ENCODE peak calls at places on chromosomes 7 and 10, in six cellular contexts. One of them, this sample, is unnamed.

GRCh38 chr7:137975223-137975622 is 26.7 kb downstream of the CREB3L2 start:
- DNase-seq in endothelial cell of umbilical vein: no peak
- DNase-seq in GM23338: no peak
- DNase-seq in GM12878: no peak
- DNase-seq in HepG2: no peak
- DNase-seq in HCT116: no peak
- DNase-seq in this sample: no peak

GRCh38 chr10:121627810-121628209 is 29.6 kb upstream of the FGFR2 start:
- DNase-seq in HCT116: no peak
- DNase-seq in GM23338: no peak
- DNase-seq in endothelial cell of umbilical vein: no peak
- DNase-seq in GM12878: no peak
- DNase-seq in HepG2: no peak
- DNase-seq in this sample: no peak

GRCh38 chr10:79270471-79271246 is 76.6 kb upstream of the PPIF start:
- DNase-seq in GM23338: no peak
- DNase-seq in HepG2: no peak
- DNase-seq in endothelial cell of umbilical vein: no peak
- DNase-seq in HCT116: no peak
- DNase-seq in GM12878: no peak
- DNase-seq in this sample: no peak

GRCh38 chr7:51569581-51569980 is 253.0 kb upstream of the COBL start:
- DNase-seq in GM12878: no peak
- DNase-seq in endothelial cell of umbilical vein: no peak
- DNase-seq in GM23338: no peak
- DNase-seq in HCT116: no peak
- DNase-seq in HepG2: no peak
- DNase-seq in this sample: no peak

GRCh38 chr10:78292987-78293865 is 259.6 kb downstream of the RPS24 start:
- DNase-seq in HepG2: peak
- DNase-seq in GM12878: no peak
- DNase-seq in endothelial cell of umbilical vein: no peak
- DNase-seq in HCT116: no peak
- DNase-seq in GM23338: peak
- DNase-seq in this sample: no peak

GRCh38 chr7:140084972-140085371 is 22.2 kb upstream of the PARP12 start:
- DNase-seq in HepG2: no peak
- DNase-seq in endothelial cell of umbilical vein: peak
- DNase-seq in GM12878: peak
- DNase-seq in HCT116: no peak
- DNase-seq in GM23338: no peak
- DNase-seq in this sample: no peak

GRCh38 chr7:73860859-73861258 is at the start of gene TMEM270:
- DNase-seq in GM23338: no peak
- DNase-seq in HepG2: no peak
- DNase-seq in HCT116: no peak
- DNase-seq in GM12878: no peak
- DNase-seq in endothelial cell of umbilical vein: no peak
- DNase-seq in this sample: no peak

GRCh38 chr7:155052982-155053381 is 17.1 kb upstream of the HTR5A start:
- DNase-seq in GM23338: no peak
- DNase-seq in HCT116: no peak
- DNase-seq in GM12878: no peak
- DNase-seq in HepG2: no peak
- DNase-seq in endothelial cell of umbilical vein: no peak
- DNase-seq in this sample: no peak

GRCh38 chr10:133091316-133091715 is 3.6 kb downstream of the ADGRA1 start:
- DNase-seq in GM12878: no peak
- DNase-seq in endothelial cell of umbilical vein: no peak
- DNase-seq in HepG2: no peak
- DNase-seq in HCT116: no peak
- DNase-seq in GM23338: no peak
- DNase-seq in this sample: no peak

GRCh38 chr10:124629410-124629809 is 114.8 kb downstream of the FAM53B start:
- DNase-seq in HepG2: no peak
- DNase-seq in HCT116: no peak
- DNase-seq in endothelial cell of umbilical vein: no peak
- DNase-seq in GM23338: no peak
- DNase-seq in GM12878: no peak
- DNase-seq in this sample: no peak

GRCh38 chr7:94177441-94177840 is 173.3 kb upstream of the BET1 start:
- DNase-seq in endothelial cell of umbilical vein: peak
- DNase-seq in GM23338: no peak
- DNase-seq in GM12878: no peak
- DNase-seq in HCT116: no peak
- DNase-seq in HepG2: no peak
- DNase-seq in this sample: no peak

GRCh38 chr10:70418713-70419112 is 14.8 kb downstream of the EIF4EBP2 start:
- DNase-seq in endothelial cell of umbilical vein: no peak
- DNase-seq in HCT116: no peak
- DNase-seq in HepG2: no peak
- DNase-seq in GM23338: no peak
- DNase-seq in GM12878: no peak
- DNase-seq in this sample: no peak

GRCh38 chr10:25808372-25808771 is 125.7 kb upstream of the MYO3A start:
- DNase-seq in HepG2: no peak
- DNase-seq in endothelial cell of umbilical vein: no peak
- DNase-seq in HCT116: no peak
- DNase-seq in GM23338: no peak
- DNase-seq in GM12878: no peak
- DNase-seq in this sample: no peak

GRCh38 chr10:84837877-84838276 is 509.5 kb downstream of the CCSER2 start:
- DNase-seq in GM12878: no peak
- DNase-seq in HCT116: no peak
- DNase-seq in endothelial cell of umbilical vein: no peak
- DNase-seq in HepG2: no peak
- DNase-seq in GM23338: no peak
- DNase-seq in this sample: no peak

GRCh38 chr10:126253613-126254002 is 134.7 kb downstream of the ADAM12 start:
- DNase-seq in GM23338: no peak
- DNase-seq in HepG2: no peak
- DNase-seq in HCT116: no peak
- DNase-seq in GM12878: no peak
- DNase-seq in endothelial cell of umbilical vein: no peak
- DNase-seq in this sample: no peak

GRCh38 chr7:35418716-35419425 is 165.0 kb upstream of the TBX20 start:
- DNase-seq in GM12878: no peak
- DNase-seq in HepG2: no peak
- DNase-seq in HCT116: no peak
- DNase-seq in GM23338: no peak
- DNase-seq in endothelial cell of umbilical vein: no peak
- DNase-seq in this sample: no peak

GRCh38 chr10:110354322-110354766 is 49.6 kb upstream of the SMNDC1 start:
- DNase-seq in HepG2: peak
- DNase-seq in GM23338: peak
- DNase-seq in GM12878: peak
- DNase-seq in HCT116: peak
- DNase-seq in endothelial cell of umbilical vein: peak
- DNase-seq in this sample: no peak

GRCh38 chr10:77974396-77975074 is 48.0 kb upstream of the DLG5 start:
- DNase-seq in endothelial cell of umbilical vein: peak
- DNase-seq in HepG2: peak
- DNase-seq in GM12878: no peak
- DNase-seq in GM23338: peak
- DNase-seq in HCT116: peak
- DNase-seq in this sample: no peak

GRCh38 chr10:116974442-116975005 is 30.5 kb downstream of the SHTN1 start:
- DNase-seq in HCT116: peak
- DNase-seq in GM23338: no peak
- DNase-seq in GM12878: no peak
- DNase-seq in endothelial cell of umbilical vein: peak
- DNase-seq in HepG2: no peak
- DNase-seq in this sample: no peak

GRCh38 chr10:5983813-5984212 is 6.5 kb upstream of the IL15RA start:
- DNase-seq in endothelial cell of umbilical vein: no peak
- DNase-seq in GM12878: no peak
- DNase-seq in GM23338: no peak
- DNase-seq in HepG2: no peak
- DNase-seq in HCT116: no peak
- DNase-seq in this sample: no peak

GRCh38 chr10:105023706-105024105 is 382.6 kb downstream of the SORCS3 start:
- DNase-seq in HepG2: no peak
- DNase-seq in GM12878: no peak
- DNase-seq in endothelial cell of umbilical vein: no peak
- DNase-seq in GM23338: no peak
- DNase-seq in HCT116: no peak
- DNase-seq in this sample: no peak

GRCh38 chr7:26375604-26376207 is 84.0 kb downstream of the SNX10 start:
- DNase-seq in HCT116: no peak
- DNase-seq in HepG2: no peak
- DNase-seq in GM23338: peak
- DNase-seq in endothelial cell of umbilical vein: peak
- DNase-seq in GM12878: no peak
- DNase-seq in this sample: no peak
- TF ChIP-seq EZH2 in HCT116: no peak
- TF ChIP-seq EZH2 in HepG2: no peak
- TF ChIP-seq EZH2 in GM23338: no peak
- TF ChIP-seq EZH2 in endothelial cell of umbilical vein: no peak
- TF ChIP-seq EZH2 in GM12878: no peak
- TF ChIP-seq EZH2 in this sample: peak

DNA sequence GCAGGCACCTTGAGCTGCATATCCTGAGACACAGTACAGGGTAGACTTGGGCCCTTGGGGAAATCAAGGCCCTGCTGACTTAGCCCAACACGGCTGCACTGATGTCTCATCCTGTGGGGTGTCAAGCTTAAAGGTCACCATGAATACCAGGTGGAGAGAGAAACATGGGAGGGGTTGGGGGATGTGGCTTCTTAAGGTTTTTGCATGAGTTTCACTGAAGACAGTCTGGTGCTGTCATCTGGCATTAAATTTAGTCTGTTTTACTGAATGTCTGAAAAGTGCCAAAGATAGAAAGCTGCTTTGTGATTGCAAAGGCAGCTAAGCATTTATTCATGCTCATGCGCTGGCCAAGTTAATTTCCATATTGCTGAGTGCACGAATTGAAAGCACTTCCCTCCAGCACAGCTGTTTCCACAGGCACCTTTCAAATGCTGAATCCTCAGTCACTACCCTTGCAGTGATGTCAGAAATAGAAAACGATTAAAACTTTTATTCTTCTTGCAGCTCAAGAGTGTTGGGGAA is 102.1 kb downstream of the OSBPL3 start:
- DNase-seq in GM12878: peak
- DNase-seq in GM23338: peak
- DNase-seq in HCT116: no peak
- DNase-seq in HepG2: no peak
- DNase-seq in endothelial cell of umbilical vein: no peak
- DNase-seq in this sample: peak
- H3K27ac ChIP-seq in GM12878: peak
- H3K27ac ChIP-seq in GM23338: peak
- H3K27ac ChIP-seq in HCT116: no peak
- H3K27ac ChIP-seq in HepG2: no peak
- H3K27ac ChIP-seq in endothelial cell of umbilical vein: no peak
- H3K27ac ChIP-seq in this sample: no peak

DNA sequence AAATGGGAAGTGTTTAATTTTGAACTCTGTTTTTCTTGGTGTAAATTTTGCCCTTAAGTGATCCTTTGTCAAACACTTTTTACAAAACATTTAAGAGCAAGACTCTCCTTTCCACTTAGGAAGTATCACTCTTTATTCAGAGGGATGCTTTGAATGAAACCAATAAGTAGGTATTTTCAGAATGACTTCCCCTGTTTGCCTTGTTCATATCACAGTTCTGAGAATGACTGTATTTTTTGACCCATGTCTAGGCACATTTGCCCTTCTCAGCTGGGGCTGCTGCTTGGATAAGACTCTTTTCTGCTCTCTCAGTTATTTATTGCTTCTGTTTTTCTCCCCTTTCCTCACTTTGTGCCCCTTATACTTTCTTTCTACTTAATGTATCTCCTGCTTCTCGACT is 98.2 kb downstream of the CCNY start:
- DNase-seq in HepG2: no peak
- DNase-seq in endothelial cell of umbilical vein: no peak
- DNase-seq in GM12878: no peak
- DNase-seq in HCT116: no peak
- DNase-seq in GM23338: no peak
- DNase-seq in this sample: no peak
- TF ChIP-seq POLR2AphosphoS5 in HepG2: no peak
- TF ChIP-seq POLR2AphosphoS5 in endothelial cell of umbilical vein: no peak
- TF ChIP-seq POLR2AphosphoS5 in GM12878: no peak
- TF ChIP-seq POLR2AphosphoS5 in HCT116: no peak
- TF ChIP-seq POLR2AphosphoS5 in GM23338: no peak
- TF ChIP-seq POLR2AphosphoS5 in this sample: no peak

GRCh38 chr7:1254281-1255082 is 21.8 kb downstream of the UNCX start:
- DNase-seq in GM12878: no peak
- DNase-seq in HCT116: no peak
- DNase-seq in GM23338: no peak
- DNase-seq in endothelial cell of umbilical vein: no peak
- DNase-seq in HepG2: no peak
- DNase-seq in this sample: no peak

GRCh38 chr7:1255083-1255816 is 22.6 kb downstream of the UNCX start:
- DNase-seq in GM23338: no peak
- DNase-seq in endothelial cell of umbilical vein: no peak
- DNase-seq in GM12878: no peak
- DNase-seq in HepG2: no peak
- DNase-seq in HCT116: no peak
- DNase-seq in this sample: no peak

GRCh38 chr7:1256621-1257020 is 23.9 kb downstream of the UNCX start:
- DNase-seq in GM23338: no peak
- DNase-seq in endothelial cell of umbilical vein: no peak
- DNase-seq in HCT116: no peak
- DNase-seq in HepG2: no peak
- DNase-seq in GM12878: no peak
- DNase-seq in this sample: no peak

GRCh38 chr7:1257221-1257620 is 24.5 kb downstream of the UNCX start:
- DNase-seq in HCT116: no peak
- DNase-seq in endothelial cell of umbilical vein: no peak
- DNase-seq in GM12878: no peak
- DNase-seq in GM23338: no peak
- DNase-seq in HepG2: no peak
- DNase-seq in this sample: no peak

DNA sequence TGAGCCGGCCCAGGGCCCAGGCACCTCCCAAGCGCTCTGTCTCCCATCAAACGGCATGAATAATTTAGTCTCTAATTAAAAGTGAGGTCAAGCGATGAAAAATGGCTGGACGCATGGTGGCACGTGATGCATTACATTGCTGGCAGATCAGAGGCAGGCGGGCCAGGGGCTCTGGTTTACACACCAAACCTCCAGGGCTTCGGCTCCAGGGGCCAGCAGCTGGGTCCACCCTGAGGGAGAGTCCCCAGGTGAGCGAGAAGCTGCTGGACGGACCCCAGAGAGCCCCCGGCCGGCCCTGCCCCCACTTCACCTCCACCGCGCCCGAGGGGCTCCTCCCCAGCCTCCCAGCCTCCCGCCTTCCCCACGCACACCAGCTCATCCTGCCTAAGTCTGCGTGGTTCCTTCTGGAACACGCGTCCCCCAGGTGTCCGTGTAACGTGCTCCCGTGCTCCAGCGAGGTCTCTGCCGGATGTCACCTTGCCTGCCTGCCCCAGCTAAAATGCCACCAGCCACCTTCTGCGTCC is 23.2 kb downstream of the UNCX start:
- DNase-seq in GM12878: no peak
- DNase-seq in GM23338: no peak
- DNase-seq in HCT116: no peak
- DNase-seq in HepG2: no peak
- DNase-seq in endothelial cell of umbilical vein: no peak
- DNase-seq in this sample: no peak
- TF ChIP-seq EZH2 in GM12878: no peak
- TF ChIP-seq EZH2 in GM23338: no peak
- TF ChIP-seq EZH2 in HCT116: no peak
- TF ChIP-seq EZH2 in HepG2: peak
- TF ChIP-seq EZH2 in endothelial cell of umbilical vein: no peak
- TF ChIP-seq EZH2 in this sample: no peak

GRCh38 chr10:61869772-61870520 is 31.6 kb upstream of the ARID5B start:
- DNase-seq in GM12878: no peak
- DNase-seq in endothelial cell of umbilical vein: peak
- DNase-seq in HepG2: no peak
- DNase-seq in HCT116: no peak
- DNase-seq in GM23338: no peak
- DNase-seq in this sample: peak
- H3K27ac ChIP-seq in GM12878: no peak
- H3K27ac ChIP-seq in endothelial cell of umbilical vein: no peak
- H3K27ac ChIP-seq in HepG2: no peak
- H3K27ac ChIP-seq in HCT116: no peak
- H3K27ac ChIP-seq in GM23338: no peak
- H3K27ac ChIP-seq in this sample: peak